ENCODE peak calls at places on chromosomes 6 and 20, in nine cellular contexts. R, P, T, Z, I, C, W, K and Q are unnamed samples.

GRCh38 chr20:24469116-24470030 is at the start of gene SYNDIG1:
- DNase-seq in W (no peak), P (no peak), I (no peak), Z (no peak), T (no peak), C (no peak), K (peak), R (peak), Q (no peak)

GRCh38 chr6:81743649-81744048 is 8.8 kb downstream of the TENT5A start:
- DNase-seq in C (no peak), P (no peak), I (peak), Z (no peak), W (no peak), T (no peak), K (no peak), R (no peak), Q (no peak)

GRCh38 chr20:19027971-19028370 is 184.5 kb upstream of the SLC24A3 start:
- DNase-seq in C (no peak), P (no peak), T (no peak), Z (no peak), W (no peak), I (no peak), K (no peak), R (no peak), Q (no peak)

GRCh38 chr6:154247119-154247814 is 109.3 kb downstream of the IPCEF1 start:
- DNase-seq in P (peak), R (no peak), T (no peak), Z (no peak), I (no peak), K (no peak), C (no peak), W (no peak), Q (no peak)

GRCh38 chr6:154498340-154498934 is 12.0 kb downstream of the CNKSR3 start:
- DNase-seq in R (no peak), P (no peak), K (no peak), C (no peak), I (no peak), T (no peak), W (no peak), Z (no peak), Q (no peak)

GRCh38 chr6:39227476-39227875 is 1.8 kb downstream of the KCNK5 start:
- DNase-seq in I (no peak), P (no peak), R (no peak), T (no peak), Z (no peak), W (no peak), C (no peak), K (no peak), Q (no peak)

GRCh38 chr6:29951882-29952281 is 9.6 kb downstream of the HLA-A start:
- DNase-seq in Z (no peak), I (no peak), C (no peak), W (no peak), P (no peak), R (no peak), K (no peak), T (no peak), Q (no peak)

GRCh38 chr6:71602385-71602949 is 283.9 kb upstream of the RIMS1 start:
- DNase-seq in R (no peak), K (no peak), Z (no peak), C (no peak), W (no peak), I (peak), P (no peak), T (peak), Q (no peak)

GRCh38 chr6:27679968-27680694 is 207.2 kb upstream of the ZNF184 start:
- DNase-seq in R (no peak), I (no peak), W (no peak), C (no peak), K (no peak), Z (no peak), T (no peak), P (no peak), Q (no peak)

GRCh38 chr6:111565316-111566221 is 40.1 kb downstream of the TRAF3IP2 start:
- DNase-seq in K (peak), W (no peak), Z (no peak), C (no peak), R (no peak), T (no peak), P (peak), I (no peak), Q (no peak)